ENCODE peak calls at places on chromosome 15, in seven cellular contexts. H, E, M, D, G, K and R are unnamed samples.

GRCh38 chr15:68542771-68543544 is 35.8 kb upstream of the CORO2B start:
- DNase-seq in H (no peak), E (no peak), M (no peak), D (peak), G (no peak), K (no peak), R (peak)

GRCh38 chr15:82951472-82952155 is 906 bp downstream of the HOMER2 start:
- DNase-seq in H (no peak), E (no peak), M (peak), D (no peak), G (no peak), K (no peak), R (no peak)

GRCh38 chr15:75167588-75168076 is 34.0 kb upstream of the C15orf39 start:
- DNase-seq in H (no peak), E (peak), M (no peak), D (no peak), G (no peak), K (no peak), R (peak)

GRCh38 chr15:41801850-41802455 is 25.9 kb upstream of the JMJD7 start:
- DNase-seq in H (no peak), E (no peak), M (no peak), D (no peak), G (no peak), K (no peak), R (no peak)

GRCh38 chr15:48647963-48648362 is 2.5 kb upstream of the FBN1 start:
- DNase-seq in H (no peak), E (no peak), M (no peak), D (peak), G (no peak), K (no peak), R (peak)

GRCh38 chr15:29126208-29126536 is 143.4 kb downstream of the NSMCE3 start:
- DNase-seq in H (no peak), E (no peak), M (no peak), D (no peak), G (peak), K (no peak), R (no peak)

GRCh38 chr15:22887157-22887951 is 48.9 kb downstream of the NIPA2 start:
- DNase-seq in H (no peak), E (no peak), M (no peak), D (no peak), G (no peak), K (no peak), R (peak)

GRCh38 chr15:41949400-41950126 is 22.8 kb downstream of the EHD4 start:
- DNase-seq in H (no peak), E (no peak), M (no peak), D (peak), G (no peak), K (no peak), R (peak)

GRCh38 chr15:80984856-80985255 is 4.8 kb downstream of the MESD start:
- DNase-seq in H (no peak), E (no peak), M (no peak), D (no peak), G (no peak), K (peak), R (peak)

GRCh38 chr15:70492240-70493177 is 270.8 kb downstream of the UACA start:
- DNase-seq in H (no peak), E (peak), M (peak), D (no peak), G (no peak), K (no peak), R (peak)

GRCh38 chr15:58536414-58536813 is 104.6 kb downstream of the LIPC start:
- DNase-seq in H (no peak), E (no peak), M (no peak), D (no peak), G (no peak), K (no peak), R (no peak)

GRCh38 chr15:101045236-101045646 is 126.1 kb downstream of the LRRK1 start:
- DNase-seq in H (no peak), E (no peak), M (no peak), D (no peak), G (no peak), K (no peak), R (no peak)

GRCh38 chr15:68614621-68615035 is 35.8 kb downstream of the CORO2B start:
- DNase-seq in H (peak), E (no peak), M (no peak), D (peak), G (no peak), K (no peak), R (no peak)

GRCh38 chr15:85689729-85690128 is 105.0 kb downstream of the KLHL25 start:
- DNase-seq in H (no peak), E (no peak), M (peak), D (peak), G (no peak), K (peak), R (peak)

GRCh38 chr15:58015565-58015964 is 49.9 kb downstream of the ALDH1A2 start:
- DNase-seq in H (no peak), E (no peak), M (no peak), D (no peak), G (no peak), K (no peak), R (peak)

GRCh38 chr15:25439456-25439836 is 622 bp upstream of the UBE3A start:
- DNase-seq in H (no peak), E (no peak), M (peak), D (peak), G (no peak), K (no peak), R (peak)

GRCh38 chr15:80615783-80616391 is 79.2 kb upstream of the ABHD17C start:
- DNase-seq in H (no peak), E (no peak), M (peak), D (no peak), G (no peak), K (no peak), R (peak)

GRCh38 chr15:81010086-81010485 is 9.4 kb downstream of the TLNRD1 start:
- DNase-seq in H (no peak), E (no peak), M (no peak), D (no peak), G (no peak), K (no peak), R (no peak)

GRCh38 chr15:62464705-62465104 is 299.6 kb upstream of the C2CD4B start:
- DNase-seq in H (no peak), E (no peak), M (no peak), D (peak), G (no peak), K (no peak), R (peak)

GRCh38 chr15:60932051-60932915 is 296.8 kb downstream of the RORA start:
- DNase-seq in H (no peak), E (peak), M (peak), D (peak), G (peak), K (no peak), R (peak)

GRCh38 chr15:23035964-23036566 is 3.3 kb downstream of the TUBGCP5 start:
- DNase-seq in H (no peak), E (peak), M (peak), D (peak), G (no peak), K (peak), R (peak)